ENCODE peak calls at places on chromosome 5, in seven cellular contexts. A is K562, G is endothelial cell of umbilical vein, T is WTC11, Y is A549, D is HepG2, W is GM12878. X is an unnamed sample.

GRCh38 chr5:25544652-25545249 is 900.0 kb upstream of the CDH10 start:
- DNase-seq in A (peak), G (no peak), T (peak), Y (peak), D (peak), W (peak), X (peak)

GRCh38 chr5:134101686-134102439 is 12.6 kb upstream of the TCF7 start:
- DNase-seq in A (peak), G (peak), T (peak), Y (peak), D (peak), W (peak), X (peak)

GRCh38 chr5:1086137-1086536 is 25.7 kb downstream of the SLC12A7 start:
- DNase-seq in A (no peak), G (no peak), T (no peak), Y (no peak), D (no peak), W (no peak), X (no peak)

GRCh38 chr5:113044776-113045175 is 68.2 kb downstream of the DCP2 start:
- DNase-seq in A (no peak), G (no peak), T (no peak), Y (no peak), D (no peak), W (no peak), X (no peak)

GRCh38 chr5:32329395-32329834 is 16.7 kb upstream of the MTMR12 start:
- DNase-seq in A (peak), G (peak), T (peak), Y (peak), D (peak), W (no peak), X (peak)

GRCh38 chr5:111737716-111738115 is 19.3 kb downstream of the NREP start:
- DNase-seq in A (no peak), G (no peak), T (no peak), Y (no peak), D (no peak), W (no peak), X (no peak)

GRCh38 chr5:171155621-171156020 is 153.4 kb upstream of the TLX3 start:
- DNase-seq in A (no peak), G (peak), T (no peak), Y (no peak), D (no peak), W (no peak), X (no peak)

GRCh38 chr5:150489358-150490295 is 18.3 kb upstream of the NDST1 start:
- DNase-seq in A (no peak), G (no peak), T (no peak), Y (no peak), D (no peak), W (peak), X (peak)

GRCh38 chr5:149397530-149397929 is 18.4 kb upstream of the IL17B start:
- DNase-seq in A (no peak), G (no peak), T (no peak), Y (no peak), D (no peak), W (no peak), X (peak)

GRCh38 chr5:89584339-89584956 is 701.5 kb upstream of the MEF2C start:
- DNase-seq in A (no peak), G (no peak), T (no peak), Y (no peak), D (no peak), W (no peak), X (no peak)

GRCh38 chr5:56190500-56190899 is 42.6 kb downstream of the ANKRD55 start:
- DNase-seq in A (no peak), G (peak), T (no peak), Y (no peak), D (no peak), W (no peak), X (no peak)

GRCh38 chr5:173486355-173486754 is 130.1 kb downstream of the BOD1 start:
- DNase-seq in A (no peak), G (no peak), T (no peak), Y (no peak), D (no peak), W (no peak), X (no peak)

GRCh38 chr5:137656558-137656957 is 79.3 kb downstream of the KLHL3 start:
- DNase-seq in A (no peak), G (no peak), T (no peak), Y (no peak), D (no peak), W (no peak), X (no peak)

GRCh38 chr5:56414056-56414455 is 180.9 kb upstream of the ANKRD55 start:
- DNase-seq in A (no peak), G (no peak), T (no peak), Y (no peak), D (no peak), W (no peak), X (peak)

GRCh38 chr5:127203818-127204217 is 86.8 kb upstream of the MEGF10 start:
- DNase-seq in A (no peak), G (no peak), T (no peak), Y (no peak), D (no peak), W (no peak), X (peak)

GRCh38 chr5:140143521-140144258 is 18.0 kb downstream of the IGIP start:
- DNase-seq in A (no peak), G (no peak), T (no peak), Y (no peak), D (no peak), W (no peak), X (no peak)

GRCh38 chr5:59117320-59117719 is 534.4 kb downstream of the RAB3C start:
- DNase-seq in A (no peak), G (no peak), T (no peak), Y (no peak), D (no peak), W (no peak), X (no peak)

GRCh38 chr5:141477815-141478214 is 2.0 kb downstream of the PCDHGC3 start:
- DNase-seq in A (no peak), G (no peak), T (no peak), Y (no peak), D (no peak), W (no peak), X (no peak)

GRCh38 chr5:96572864-96573512 is 89.2 kb upstream of the CAST start:
- DNase-seq in A (no peak), G (peak), T (no peak), Y (peak), D (no peak), W (no peak), X (peak)
- TF ChIP-seq MAX in A (no peak), G (no peak), T (no peak), Y (peak), D (no peak), W (no peak), X (no peak)

GRCh38 chr5:38543886-38544285 is 12.6 kb downstream of the LIFR start:
- DNase-seq in A (no peak), G (no peak), T (no peak), Y (no peak), D (no peak), W (no peak), X (no peak)

GRCh38 chr5:38548064-38548759 is 8.2 kb downstream of the LIFR start:
- DNase-seq in A (no peak), G (peak), T (no peak), Y (no peak), D (no peak), W (no peak), X (no peak)

GRCh38 chr5:38551020-38552017 is 5.1 kb downstream of the LIFR start:
- DNase-seq in A (peak), G (peak), T (no peak), Y (peak), D (peak), W (no peak), X (peak)

GRCh38 chr5:38546691-38547146 is 9.7 kb downstream of the LIFR start:
- DNase-seq in A (no peak), G (no peak), T (no peak), Y (no peak), D (peak), W (no peak), X (no peak)

DNA sequence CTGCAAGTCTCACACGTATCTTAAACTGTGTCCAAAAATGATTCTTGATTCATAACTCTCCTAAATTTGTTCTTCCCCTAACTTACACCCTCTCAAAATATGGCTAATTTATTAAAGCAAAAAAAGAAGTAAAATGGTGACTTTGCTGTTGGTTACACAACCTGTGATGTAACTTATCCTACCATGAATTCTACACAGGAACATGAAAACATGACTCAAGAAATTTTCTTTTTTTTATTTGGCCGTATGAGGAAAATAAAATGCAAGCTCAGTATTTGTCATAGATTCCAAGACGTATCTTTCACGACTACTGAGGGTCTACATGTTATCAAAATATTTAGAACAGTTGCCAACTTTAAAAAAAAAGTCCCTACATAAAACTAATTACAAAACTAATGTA is 9.2 kb downstream of the LIFR start:
- DNase-seq in A (no peak), G (no peak), T (no peak), Y (no peak), D (no peak), W (no peak), X (no peak)
- TF ChIP-seq MAX in A (no peak), G (no peak), T (no peak), Y (no peak), D (no peak), W (no peak), X (no peak)

GRCh38 chr5:79878721-79879336 is 112.2 kb downstream of the MTX3 start:
- DNase-seq in A (peak), G (no peak), T (peak), Y (peak), D (peak), W (no peak), X (peak)
- TF ChIP-seq MAX in A (no peak), G (no peak), T (no peak), Y (no peak), D (no peak), W (no peak), X (no peak)

GRCh38 chr5:13833440-13833839 is 111.0 kb downstream of the DNAH5 start:
- DNase-seq in A (no peak), G (no peak), T (no peak), Y (no peak), D (no peak), W (no peak), X (no peak)

GRCh38 chr5:13831236-13831810 is 113.2 kb downstream of the DNAH5 start:
- DNase-seq in A (no peak), G (no peak), T (no peak), Y (no peak), D (no peak), W (no peak), X (no peak)

GRCh38 chr5:13830536-13830935 is 114.0 kb downstream of the DNAH5 start:
- DNase-seq in A (no peak), G (no peak), T (no peak), Y (no peak), D (no peak), W (no peak), X (no peak)
- TF ChIP-seq MAX in A (no peak), G (no peak), T (no peak), Y (no peak), D (no peak), W (no peak), X (no peak)

DNA sequence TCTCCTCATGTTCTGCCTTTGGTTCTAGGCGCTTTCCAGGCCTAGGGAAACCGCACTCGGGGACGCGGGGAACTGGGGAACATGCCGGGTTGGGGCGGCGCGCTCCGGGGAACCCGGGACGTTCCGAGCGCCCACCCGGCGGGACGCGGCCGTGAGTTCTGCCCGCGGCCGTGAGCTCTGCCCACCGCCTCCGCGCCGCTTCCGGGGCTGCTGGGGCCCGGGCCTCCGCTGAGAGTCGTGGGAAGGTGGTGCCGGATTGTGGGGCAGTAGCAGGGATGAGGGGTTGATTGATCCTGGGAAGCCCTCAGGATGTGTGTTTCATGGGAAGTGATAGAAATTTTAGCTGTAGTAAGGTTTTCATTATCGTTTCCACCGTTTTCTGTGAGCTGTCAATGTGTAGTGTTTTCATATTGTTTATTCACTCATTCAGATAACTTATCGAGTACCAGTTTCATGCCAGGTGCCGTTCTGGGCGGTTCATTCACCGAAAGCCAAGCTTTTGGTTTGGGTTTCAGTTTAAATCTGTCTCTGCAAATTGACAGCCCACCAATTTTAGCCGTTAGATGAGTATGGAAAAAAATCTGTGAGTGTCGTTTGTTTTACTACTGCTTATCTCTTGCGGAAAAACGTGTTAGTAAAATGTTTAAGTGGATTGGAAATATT is 657 bp downstream of the MTRR start:
- DNase-seq in A (no peak), G (peak), T (no peak), Y (no peak), D (no peak), W (no peak), X (peak)
- TF ChIP-seq MAX in A (no peak), G (no peak), T (no peak), Y (no peak), D (no peak), W (no peak), X (no peak)

GRCh38 chr5:136028782-136029742 is at the start of gene TGFBI:
- DNase-seq in A (peak), G (peak), T (peak), Y (peak), D (peak), W (no peak), X (no peak)
- TF ChIP-seq MAX in A (no peak), G (no peak), T (peak), Y (peak), D (peak), W (no peak), X (no peak)